ENCODE peak calls at places on chromosomes 16 and 17, in nine cellular contexts. Y is fibroblast of lung; Q is NCI-H226; J is NCI-H510A treated with DMSO at 0.1 percent for 48 hours; P is amniotic stem cell; I is HT1080; H is CD8-positive, alpha-beta memory T cell; M is LoVo; N is NCI-H460. V is an unnamed sample.

GRCh38 chr16:89026121-89026612 is 49.2 kb upstream of the CBFA2T3 start:
- DNase-seq in H (peak), N (no peak), P (no peak), I (peak), J (no peak), Y (peak), M (peak), Q (no peak), V (no peak)

GRCh38 chr17:77838748-77839147 is 119.8 kb upstream of the TNRC6C start:
- DNase-seq in I (no peak), N (no peak), M (no peak), P (no peak), J (no peak), Q (no peak), Y (no peak), H (no peak), V (no peak)

GRCh38 chr17:76382803-76383644 is 1.4 kb upstream of the SPHK1 start:
- DNase-seq in M (peak), Y (peak), H (peak), I (peak), J (peak), P (peak), N (no peak), Q (peak), V (no peak)

GRCh38 chr16:84159006-84159405 is 13.9 kb downstream of the DNAAF1 start:
- DNase-seq in N (no peak), H (no peak), J (no peak), Q (no peak), M (no peak), P (no peak), I (no peak), Y (no peak), V (no peak)

GRCh38 chr16:78775161-78775561 is 675.7 kb downstream of the WWOX start:
- DNase-seq in P (no peak), Q (no peak), J (no peak), I (no peak), M (no peak), Y (no peak), N (no peak), H (no peak), V (no peak)

GRCh38 chr16:73909529-73910035 is 387.0 kb upstream of the PSMD7 start:
- DNase-seq in H (no peak), N (no peak), M (no peak), I (no peak), Y (no peak), P (no peak), J (no peak), Q (no peak), V (no peak)

GRCh38 chr17:76268991-76269981 is 4.1 kb downstream of the UBALD2 start:
- DNase-seq in Y (no peak), H (no peak), M (no peak), J (no peak), P (no peak), N (no peak), I (no peak), Q (no peak), V (no peak)

GRCh38 chr17:49218941-49219913 is 8.7 kb downstream of the ABI3 start:
- DNase-seq in P (no peak), Q (no peak), M (no peak), Y (no peak), H (peak), J (no peak), N (no peak), I (no peak), V (no peak)

GRCh38 chr16:50902457-50902856 is 160.6 kb downstream of the CYLD start:
- DNase-seq in H (no peak), J (no peak), Y (no peak), Q (no peak), N (no peak), I (no peak), P (no peak), M (no peak), V (no peak)

GRCh38 chr17:79905832-79906231 is 66.6 kb upstream of the CBX4 start:
- DNase-seq in M (peak), I (peak), P (no peak), Y (no peak), N (no peak), Q (no peak), H (no peak), J (peak), V (peak)

GRCh38 chr16:3021449-3022207 is 1.5 kb downstream of the TNFRSF12A start:
- DNase-seq in M (peak), I (peak), N (peak), Q (peak), J (peak), P (peak), H (peak), Y (peak), V (no peak)

GRCh38 chr17:22703204-22703603 is 1010.9 kb downstream of the KCNJ18 start:
- DNase-seq in J (no peak), Q (no peak), I (peak), P (no peak), N (no peak), Y (no peak), H (no peak), M (no peak), V (peak)

GRCh38 chr16:69762843-69763556 is 868 bp downstream of the WWP2 start:
- DNase-seq in P (no peak), Y (peak), Q (peak), J (peak), N (no peak), I (no peak), M (peak), H (no peak), V (no peak)